ENCODE peak calls at places on chromosomes 6 and 20, in seven cellular contexts. K is GM12878, M is A549, L is HCT116, P is HepG2, S is SK-N-SH, X is K562. Q is an unnamed sample.
A peak's percentile ranks its signal among the peaks of the same experiment; 100 is the strongest.

GRCh38 chr6:120214097-120214496 is 864.5 kb upstream of the MAN1A1 start:
- DNase-seq in M (no peak), K (no peak), S (no peak), P (no peak), X (no peak), L (no peak), Q (no peak)

GRCh38 chr6:122755901-122756300 is 23.6 kb upstream of the FABP7 start:
- DNase-seq in S (no peak), L (no peak), P (no peak), K (no peak), X (no peak), M (no peak), Q (peak; percentile 82)

GRCh38 chr6:83221886-83222479 is 28.8 kb downstream of the RWDD2A start:
- DNase-seq in M (peak; percentile 21), X (no peak), P (peak; percentile 34), L (peak; percentile 18), S (peak; percentile 28), K (no peak), Q (peak; percentile 75)

GRCh38 chr6:25359191-25359861 is 80.2 kb downstream of the CARMIL1 start:
- DNase-seq in L (no peak), K (no peak), S (no peak), P (no peak), M (peak; percentile 7), X (no peak), Q (peak; percentile 33)

GRCh38 chr20:51607170-51607569 is 64.7 kb upstream of the NFATC2 start:
- DNase-seq in S (no peak), K (no peak), M (no peak), L (no peak), P (no peak), X (no peak), Q (no peak)

GRCh38 chr6:107784669-107785068 is 39.4 kb downstream of the SCML4 start:
- DNase-seq in X (no peak), M (no peak), P (no peak), S (no peak), L (no peak), K (no peak), Q (no peak)

GRCh38 chr6:37456816-37457560 is 24.0 kb downstream of the CMTR1 start:
- DNase-seq in P (no peak), L (no peak), X (no peak), M (no peak), S (no peak), K (no peak), Q (no peak)

GRCh38 chr6:43052225-43052841 is 1.3 kb downstream of the CUL7 start:
- DNase-seq in K (no peak), S (no peak), P (no peak), X (no peak), L (no peak), M (no peak), Q (no peak)

GRCh38 chr6:42010185-42010872 is 40.0 kb upstream of the TAF8 start:
- DNase-seq in K (no peak), S (no peak), M (no peak), L (no peak), X (peak; percentile 74), P (no peak), Q (peak; percentile 71)

GRCh38 chr20:51769941-51770615 is 1.9 kb upstream of the ATP9A start:
- DNase-seq in X (no peak), K (no peak), L (no peak), M (no peak), P (no peak), S (no peak), Q (no peak)

GRCh38 chr6:106158816-106159215 is 72.7 kb downstream of the PRDM1 start:
- DNase-seq in P (no peak), X (no peak), M (no peak), K (no peak), L (no peak), S (no peak), Q (no peak)

GRCh38 chr6:72035483-72035882 is 149.1 kb downstream of the RIMS1 start:
- DNase-seq in K (no peak), X (no peak), P (no peak), L (no peak), M (no peak), S (no peak), Q (no peak)

GRCh38 chr6:104537185-104537584 is 322.5 kb downstream of the HACE1 start:
- DNase-seq in P (no peak), M (no peak), S (no peak), K (no peak), L (no peak), X (no peak), Q (no peak)

GRCh38 chr6:76448109-76448508 is 375.6 kb upstream of the IMPG1 start:
- DNase-seq in L (no peak), K (no peak), P (no peak), X (no peak), M (no peak), S (no peak), Q (no peak)

GRCh38 chr6:129135421-129135820 is 252.5 kb downstream of the LAMA2 start:
- DNase-seq in S (no peak), X (no peak), M (no peak), L (no peak), K (no peak), P (no peak), Q (no peak)

GRCh38 chr6:94446120-94446519 is 1026.8 kb upstream of the EPHA7 start:
- DNase-seq in M (no peak), K (no peak), S (no peak), P (no peak), L (no peak), X (no peak), Q (peak; percentile 18)

GRCh38 chr6:82144852-82145332 is 102.7 kb downstream of the IBTK start:
- DNase-seq in K (no peak), S (peak; percentile 32), X (no peak), P (peak; percentile 56), L (peak; percentile 57), M (peak; percentile 76), Q (peak; percentile 17)

GRCh38 chr20:10701607-10702006 is 27.8 kb upstream of the JAG1 start:
- DNase-seq in K (no peak), L (no peak), X (no peak), M (no peak), S (no peak), P (no peak), Q (no peak)
- TF ChIP-seq CTCF in K (no peak), L (peak; percentile 16), X (no peak), M (no peak), S (peak; percentile 18), P (no peak), Q (no peak)

DNA sequence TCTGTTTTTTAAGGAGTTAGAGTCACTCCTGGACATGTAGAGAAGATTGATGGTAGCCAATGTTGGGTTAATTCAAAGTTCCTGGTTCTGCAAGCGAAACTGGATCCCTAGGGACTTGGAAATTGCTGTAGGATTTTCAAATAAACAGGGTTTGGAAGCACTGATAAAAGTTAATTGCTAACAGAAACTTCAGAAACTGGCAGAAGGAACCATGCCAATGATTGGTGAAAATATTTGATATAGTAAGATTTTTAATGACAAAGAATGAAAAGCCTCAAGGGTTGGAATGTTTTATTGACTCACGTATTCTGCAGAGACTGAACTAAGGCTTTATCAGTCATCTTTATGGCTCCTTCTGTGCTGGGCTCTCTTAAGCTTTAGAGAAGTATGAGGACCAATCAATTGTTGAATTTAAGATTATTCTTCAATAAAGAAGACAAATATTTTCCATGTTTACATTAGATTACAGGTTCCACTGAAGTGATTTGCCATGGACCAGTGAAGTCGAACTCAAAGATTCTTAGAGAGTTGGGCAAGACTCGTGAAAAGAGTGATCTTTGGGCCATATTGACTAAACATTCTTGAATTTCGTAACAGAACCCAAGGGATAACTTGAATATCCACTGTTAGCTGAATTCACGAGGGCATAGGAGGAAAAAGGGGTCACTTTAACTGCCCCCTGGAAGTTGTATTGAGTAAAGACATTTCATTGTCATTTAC is 371.4 kb downstream of the HDGFL1 start:
- DNase-seq in M (no peak), L (no peak), S (no peak), P (no peak), X (no peak), K (no peak), Q (no peak)
- H3K4me2 ChIP-seq in M (peak overlapping the region; percentile 3), L (no peak overlapping the region), S (no peak overlapping the region), P (no peak overlapping the region), X (no peak overlapping the region), K (no peak overlapping the region), Q (no peak overlapping the region)

GRCh38 chr6:31712296-31712695 is 2.9 kb upstream of the LY6G6D start:
- DNase-seq in P (no peak), X (no peak), M (no peak), S (no peak), K (no peak), L (no peak), Q (no peak)
- TF ChIP-seq REST in P (no peak), X (no peak), M (no peak), S (no peak), K (no peak), L (no peak), Q (no peak)

GRCh38 chr6:145276746-145277145 is 458.6 kb downstream of the EPM2A start:
- DNase-seq in X (no peak), M (no peak), P (no peak), K (no peak), L (no peak), S (no peak), Q (no peak)

GRCh38 chr6:145277358-145278097 is 457.8 kb downstream of the EPM2A start:
- DNase-seq in P (no peak), L (no peak), M (no peak), X (no peak), K (no peak), S (no peak), Q (no peak)

GRCh38 chr6:145275019-145275418 is 460.3 kb downstream of the EPM2A start:
- DNase-seq in P (no peak), L (no peak), K (no peak), M (no peak), S (no peak), X (no peak), Q (no peak)

GRCh38 chr6:145275787-145276186 is 459.5 kb downstream of the EPM2A start:
- DNase-seq in M (no peak), X (no peak), K (no peak), L (no peak), S (no peak), P (peak; percentile 55), Q (no peak)

GRCh38 chr6:145278163-145278807 is 457.0 kb downstream of the EPM2A start:
- DNase-seq in X (no peak), L (no peak), P (peak; percentile 82), K (no peak), S (no peak), M (peak; percentile 2), Q (no peak)
- TF ChIP-seq CTCF in X (no peak), L (no peak), P (peak; percentile 21), K (no peak), S (no peak), M (no peak), Q (no peak)

DNA sequence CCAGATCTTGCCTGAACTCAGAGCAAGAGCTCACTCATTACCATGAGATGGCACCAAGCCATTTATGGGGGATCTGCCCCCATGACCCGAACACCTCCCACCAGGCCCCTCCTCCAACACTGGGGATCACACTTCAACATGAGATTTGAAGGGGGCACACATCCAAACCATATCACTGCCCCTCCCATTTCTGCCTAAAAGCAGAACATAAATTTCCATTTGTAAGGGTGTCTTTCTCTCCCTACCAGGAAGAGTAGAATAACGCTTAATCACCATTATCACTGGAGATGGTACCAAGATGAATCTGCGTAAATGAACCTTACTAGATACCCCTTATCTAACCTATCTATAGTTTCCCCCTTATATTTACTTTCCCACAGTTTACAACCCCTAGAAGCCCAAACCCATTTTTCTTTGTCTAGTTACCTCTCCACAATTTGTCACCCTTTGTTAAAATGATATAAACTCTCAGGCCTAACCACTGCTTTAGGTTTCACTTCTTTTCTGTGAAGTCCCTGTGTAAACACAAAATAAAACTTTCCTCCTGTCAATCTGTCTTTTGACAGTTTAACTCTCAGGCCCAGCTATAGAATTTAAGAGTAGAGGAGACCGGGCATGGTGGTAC is 45.6 kb downstream of the PCNA start:
- DNase-seq in P (no peak), X (no peak), L (no peak), K (peak; percentile 44), S (no peak), M (no peak), Q (no peak)
- H3K4me2 ChIP-seq in P (peak overlapping the region; percentile 75), X (no peak overlapping the region), L (peak overlapping the region; percentile 71), K (no peak overlapping the region), S (no peak overlapping the region), M (peak overlapping the region; percentile 64), Q (no peak overlapping the region)